ENCODE peak calls at places on chromosomes 6 and 20, in five cellular contexts. W is heart right ventricle, O is body of pancreas, Q is cardiac muscle cell, S is spleen. A is an unnamed sample. For H3K27me3, the result is how much of the 10 kb centered on the place peaks cover.

GRCh38 chr6:35385457-35386202 is 43.3 kb downstream of the PPARD start:
- DNase-seq in O (no peak), S (no peak), W (no peak), Q (peak), A (no peak)

GRCh38 chr6:42711930-42712329 is 10.5 kb downstream of the PRPH2 start:
- DNase-seq in W (no peak), Q (no peak), O (no peak), S (no peak), A (no peak)

GRCh38 chr6:2734517-2735076 is 16.1 kb downstream of the MYLK4 start:
- DNase-seq in W (no peak), S (no peak), O (no peak), Q (peak), A (no peak)

GRCh38 chr6:134117409-134117808 is 65.0 kb upstream of the SLC2A12 start:
- DNase-seq in W (no peak), O (no peak), S (no peak), Q (peak), A (no peak)

GRCh38 chr20:51767018-51767866 is 948 bp downstream of the ATP9A start:
- DNase-seq in O (peak), Q (peak), W (peak), S (peak), A (no peak)

GRCh38 chr6:143556529-143556928 is 45.0 kb upstream of the FUCA2 start:
- DNase-seq in W (no peak), S (no peak), Q (peak), O (no peak), A (peak)

GRCh38 chr6:49462071-49462470 is 982 bp downstream of the MMUT start:
- DNase-seq in O (no peak), S (no peak), W (no peak), Q (peak), A (no peak)

GRCh38 chr20:62065669-62066338 is at the start of gene TAF4:
- DNase-seq in O (peak), Q (peak), W (peak), S (peak), A (no peak)

GRCh38 chr6:52657870-52658269 is 13.0 kb upstream of the TMEM14A start:
- DNase-seq in O (no peak), Q (no peak), S (no peak), W (no peak), A (no peak)

GRCh38 chr6:446418-447366 is 55.1 kb downstream of the IRF4 start:
- DNase-seq in W (no peak), Q (no peak), O (no peak), S (peak), A (no peak)

GRCh38 chr6:71080793-71081192 is 123.9 kb upstream of the B3GAT2 start:
- DNase-seq in Q (peak), S (no peak), O (no peak), W (no peak), A (no peak)

GRCh38 chr6:107132330-107132954 is 17.1 kb upstream of the BEND3 start:
- DNase-seq in O (peak), S (no peak), W (no peak), Q (peak), A (no peak)

GRCh38 chr6:145722190-145722589 is 13.1 kb downstream of the EPM2A start:
- DNase-seq in S (no peak), W (no peak), O (no peak), Q (no peak), A (no peak)

GRCh38 chr6:29953001-29953436 is 10.7 kb downstream of the HLA-A start:
- DNase-seq in Q (peak), O (no peak), S (no peak), W (no peak), A (peak)

GRCh38 chr6:51805517-51805916 is 281.9 kb downstream of the PKHD1 start:
- DNase-seq in S (no peak), O (no peak), Q (no peak), W (no peak), A (no peak)

GRCh38 chr6:39225543-39225942 is 3.7 kb downstream of the KCNK5 start:
- DNase-seq in O (no peak), Q (no peak), S (no peak), W (no peak), A (no peak)

GRCh38 chr6:56837322-56837894 is 117.5 kb upstream of the BEND6 start:
- DNase-seq in W (no peak), O (no peak), Q (no peak), S (no peak), A (no peak)

GRCh38 chr20:58614984-58615760 is 35.9 kb upstream of the STX16 start:
- DNase-seq in Q (no peak), O (no peak), W (no peak), S (peak), A (no peak)

GRCh38 chr20:58192567-58192966 is 35.9 kb downstream of the ANKRD60 start:
- DNase-seq in Q (no peak), O (no peak), W (no peak), S (no peak), A (no peak)

GRCh38 chr6:129211626-129212025 is 328.7 kb downstream of the LAMA2 start:
- DNase-seq in W (no peak), Q (no peak), S (no peak), O (no peak), A (no peak)

GRCh38 chr6:35583893-35584688 is 71.4 kb upstream of the TULP1 start:
- DNase-seq in W (no peak), S (no peak), O (peak), Q (peak), A (no peak)

GRCh38 chr6:56314683-56315523 is 67.5 kb upstream of the COL21A1 start:
- DNase-seq in S (no peak), W (no peak), O (peak), Q (peak), A (no peak)

GRCh38 chr6:27902335-27903314 is 9.6 kb downstream of the OR2B2 start:
- DNase-seq in O (peak), S (peak), Q (peak), W (peak), A (peak)

GRCh38 chr6:85464722-85465150 is 14.9 kb downstream of the NT5E start:
- DNase-seq in W (no peak), O (no peak), Q (peak), S (no peak), A (peak)

GRCh38 chr6:70860044-70860443 is 96.8 kb downstream of the B3GAT2 start:
- DNase-seq in S (no peak), O (no peak), W (no peak), Q (no peak), A (no peak)

GRCh38 chr6:170122676-170123075 is 168.2 kb downstream of the DLL1 start:
- DNase-seq in O (no peak), S (no peak), Q (peak), W (no peak), A (no peak)

GRCh38 chr20:60007452-60007851 is 49.2 kb downstream of the CDH26 start:
- DNase-seq in W (no peak), O (no peak), Q (no peak), S (no peak), A (no peak)

GRCh38 chr20:59821788-59822187 is 111.6 kb downstream of the SYCP2 start:
- DNase-seq in S (no peak), O (no peak), W (no peak), Q (no peak), A (no peak)

GRCh38 chr6:34056301-34056700 is 89.6 kb downstream of the GRM4 start:
- DNase-seq in O (peak), Q (peak), S (no peak), W (peak), A (peak)

GRCh38 chr20:25341716-25342680 is 48.6 kb downstream of the ABHD12 start:
- DNase-seq in O (no peak), Q (no peak), W (no peak), S (no peak), A (peak)

GRCh38 chr6:49233483-49233882 is 229.6 kb downstream of the MMUT start:
- DNase-seq in S (no peak), Q (no peak), W (no peak), O (no peak), A (no peak)

GRCh38 chr20:58910473-58910872 is 58.0 kb downstream of the GNAS start:
- DNase-seq in S (no peak), W (no peak), O (no peak), Q (no peak), A (no peak)

GRCh38 chr6:168713839-168714238 is 272.9 kb downstream of the SMOC2 start:
- DNase-seq in O (peak), S (no peak), W (no peak), Q (peak), A (no peak)

GRCh38 chr6:164099535-164099982 is 685.0 kb downstream of the QKI start:
- DNase-seq in Q (no peak), W (no peak), S (no peak), O (no peak), A (no peak)
- TF ChIP-seq CTCF in Q (no peak), W (no peak), S (no peak), O (no peak), A (no peak)

DNA sequence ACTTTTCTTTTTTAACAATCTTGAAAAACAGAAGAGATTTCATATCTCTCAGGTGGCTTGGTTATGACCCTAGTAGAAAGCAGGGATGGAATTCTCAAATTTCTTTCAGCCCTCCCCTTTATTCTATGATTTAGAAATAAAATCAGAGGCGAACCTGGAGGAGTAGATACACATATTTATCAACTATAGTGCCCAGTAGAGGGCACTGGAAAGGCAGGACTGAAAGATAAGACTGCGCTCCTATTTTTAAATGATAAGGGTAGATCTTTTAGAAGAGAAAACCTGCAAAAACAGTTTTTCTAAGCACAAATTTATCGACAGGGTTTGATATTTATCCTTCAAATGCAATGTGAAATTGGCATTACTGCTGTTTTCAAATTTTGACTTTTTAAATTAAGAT is 1296.6 kb downstream of the EPHA7 start:
- DNase-seq in Q (peak), W (no peak), O (no peak), S (no peak), A (no peak)
- H3K4me3 ChIP-seq in Q (no peak), W (no peak), O (no peak), S (no peak), A (no peak)

GRCh38 chr20:38700146-38700545 is 24.1 kb upstream of the SLC32A1 start:
- DNase-seq in O (no peak), W (no peak), Q (no peak), S (no peak), A (no peak)
- H3K27me3 ChIP-seq in O (under half), W (under half), Q (under half), S (under half), A (under half)

DNA sequence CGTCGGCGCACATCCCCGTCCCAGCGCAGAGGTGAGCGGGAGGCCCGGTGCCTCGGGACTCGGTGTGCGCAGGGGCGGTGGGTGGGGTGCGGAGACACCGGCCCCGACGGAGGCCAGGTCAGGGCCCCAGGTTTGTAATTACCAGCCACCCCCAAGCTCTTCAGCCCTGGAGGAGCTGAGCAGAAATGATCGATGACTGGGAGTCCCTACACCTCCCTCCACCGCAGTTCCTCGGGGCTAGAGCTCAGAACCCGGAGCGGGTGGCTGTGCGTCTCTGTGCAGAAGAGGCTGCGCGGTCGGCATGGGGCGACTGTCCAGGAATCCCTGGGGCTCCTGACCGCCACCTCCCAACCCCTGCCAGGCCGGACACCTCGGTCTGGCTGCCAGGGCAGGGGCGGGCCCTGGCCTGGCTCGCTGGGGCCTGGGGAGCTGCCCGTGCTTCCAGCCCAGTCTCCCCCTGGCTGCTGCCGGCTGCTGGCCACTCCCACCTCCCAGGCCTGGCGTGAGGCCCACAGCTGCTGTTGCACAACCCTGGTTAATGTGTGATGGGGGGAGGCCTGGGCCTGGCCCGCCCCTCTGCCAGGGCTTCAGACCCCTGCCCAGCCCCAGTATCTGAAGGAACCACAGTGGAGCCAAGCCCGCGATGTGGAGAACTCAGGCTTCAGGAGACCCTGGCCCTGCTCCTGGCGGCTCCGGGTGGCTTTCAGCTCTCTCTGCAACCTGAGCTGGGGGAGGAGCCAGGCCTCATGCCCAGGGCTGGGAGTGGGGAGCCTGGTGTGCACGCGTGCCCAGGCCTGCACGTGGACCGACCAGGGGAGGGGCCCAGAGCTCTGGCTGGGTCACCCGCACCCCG is 1.2 kb downstream of the SLC2A4RG start:
- DNase-seq in Q (peak), O (peak), S (peak), W (peak), A (peak)
- TF ChIP-seq CTCF in Q (peak), O (peak), S (peak), W (no peak), A (peak)

GRCh38 chr20:32052792-32053362 is 835 bp downstream of the HCK start:
- DNase-seq in O (peak), W (peak), S (peak), Q (no peak), A (no peak)

GRCh38 chr20:32051720-32052089 is 337 bp upstream of the HCK start:
- DNase-seq in S (no peak), O (no peak), Q (no peak), W (no peak), A (no peak)

GRCh38 chr20:32052090-32052791 is at the start of gene HCK:
- DNase-seq in W (peak), Q (no peak), O (no peak), S (peak), A (no peak)

GRCh38 chr20:32050324-32050723 is 1.7 kb upstream of the HCK start:
- DNase-seq in S (no peak), Q (no peak), W (no peak), O (no peak), A (no peak)

DNA sequence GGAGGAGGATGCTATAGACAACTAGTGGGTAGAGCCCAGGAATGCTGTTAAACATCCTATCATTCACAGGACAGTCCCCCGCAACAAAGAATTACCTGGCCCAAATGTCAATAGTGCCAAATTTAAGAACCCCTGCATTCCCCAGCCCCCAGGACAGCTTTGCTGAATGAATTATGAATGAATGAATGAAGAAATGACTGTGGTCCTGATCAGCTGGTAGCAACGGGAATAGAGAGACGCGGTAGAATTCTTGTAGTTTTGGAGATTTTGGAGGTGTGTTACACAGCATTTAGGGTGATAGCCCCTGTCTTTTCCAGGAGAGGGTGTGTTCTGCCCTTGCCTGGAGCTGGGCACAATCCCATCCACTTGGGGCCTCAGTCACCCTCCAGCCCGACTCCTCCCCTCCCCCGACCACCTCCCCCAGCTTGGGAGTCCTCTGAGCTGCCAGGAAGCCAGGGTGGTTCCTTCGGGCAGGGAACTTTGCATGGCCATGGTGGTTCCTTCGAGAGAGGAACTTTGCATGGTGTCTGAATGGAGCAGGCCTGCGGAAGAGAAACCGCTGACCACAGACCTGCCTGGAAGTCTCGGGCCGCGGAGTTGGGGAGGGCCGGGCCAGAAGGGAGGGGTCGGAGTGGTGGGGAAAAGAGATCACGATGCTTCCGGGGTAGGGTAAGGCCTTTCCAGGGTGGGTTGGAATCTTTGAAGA is 1.0 kb upstream of the HCK start:
- DNase-seq in S (peak), W (peak), O (no peak), Q (no peak), A (no peak)
- H3K4me3 ChIP-seq in S (no peak), W (no peak), O (no peak), Q (no peak), A (no peak)